ENCODE peak calls at places on chromosome 22, in five cellular contexts. F, U, I, Z and A are unnamed samples.

GRCh38 chr22:35725521-35725920 is 7.8 kb downstream of the APOL5 start:
- DNase-seq in U (no peak), I (no peak), F (no peak), Z (no peak), A (no peak)

GRCh38 chr22:35191412-35191811 is 65.9 kb upstream of the HMGXB4 start:
- DNase-seq in I (peak), Z (no peak), U (no peak), F (peak), A (peak)

GRCh38 chr22:24370426-24370825 is 57.0 kb upstream of the ADORA2A start:
- DNase-seq in F (no peak), I (no peak), U (no peak), Z (no peak), A (no peak)

GRCh38 chr22:22123118-22123959 is 121.2 kb upstream of the VPREB1 start:
- DNase-seq in Z (no peak), I (no peak), U (no peak), F (no peak), A (no peak)

GRCh38 chr22:19395276-19395675 is 36.3 kb downstream of the HIRA start:
- DNase-seq in F (no peak), Z (no peak), I (no peak), U (no peak), A (no peak)

GRCh38 chr22:34688825-34689224 is 377.1 kb upstream of the ISX start:
- DNase-seq in Z (no peak), I (no peak), U (no peak), F (peak), A (no peak)

GRCh38 chr22:21982338-21982965 is at the start of gene TOP3B:
- DNase-seq in I (peak), U (peak), F (peak), Z (peak), A (peak)

GRCh38 chr22:50236731-50237409 is 8.0 kb downstream of the TUBGCP6 start:
- DNase-seq in I (no peak), F (no peak), Z (no peak), U (no peak), A (no peak)

GRCh38 chr22:44441401-44442185 is 56.4 kb downstream of the RTL6 start:
- DNase-seq in F (no peak), U (no peak), I (no peak), Z (no peak), A (no peak)

GRCh38 chr22:30416403-30416802 is 9.2 kb upstream of the MTFP1 start:
- DNase-seq in Z (no peak), F (no peak), I (no peak), U (no peak), A (no peak)

GRCh38 chr22:44347549-44347948 is 34.8 kb upstream of the SHISAL1 start:
- DNase-seq in I (no peak), U (no peak), F (no peak), Z (no peak), A (no peak)

GRCh38 chr22:48811885-48812284 is 1015.8 kb downstream of the BRD1 start:
- DNase-seq in I (no peak), F (no peak), Z (no peak), U (no peak), A (no peak)

GRCh38 chr22:27238935-27239510 is 562.5 kb downstream of the MN1 start:
- DNase-seq in I (peak), Z (no peak), U (peak), F (peak), A (no peak)